ENCODE peak calls at places on chromosomes 6 and 20, in five cellular contexts. X is kidney, T is IMR-90, J is endothelial cell of umbilical vein, G is aorta. F is an unnamed sample. For H3K9me3 and H3K36me3, the result is how much of the 10 kb centered on the place peaks cover.

GRCh38 chr20:46099491-46100287 is 9.9 kb upstream of the NCOA5 start:
- DNase-seq in X (peak), T (no peak), J (peak), G (peak), F (no peak)

GRCh38 chr20:44738779-44739477 is 6.7 kb upstream of the KCNK15 start:
- DNase-seq in X (peak), T (peak), J (peak), G (no peak), F (peak)

GRCh38 chr20:39468703-39469102 is 506.6 kb downstream of the DHX35 start:
- DNase-seq in X (no peak), T (no peak), J (no peak), G (no peak), F (no peak)

GRCh38 chr6:73180718-73181619 is 44.3 kb downstream of the KHDC1L start:
- DNase-seq in X (no peak), T (peak), J (peak), G (no peak), F (peak)

GRCh38 chr6:121780325-121781313 is 345.2 kb downstream of the GJA1 start:
- DNase-seq in X (peak), T (peak), J (no peak), G (peak), F (no peak)

GRCh38 chr20:61601361-61601760 is 349.3 kb downstream of the CDH4 start:
- DNase-seq in X (peak), T (no peak), J (no peak), G (peak), F (no peak)

GRCh38 chr6:29005183-29005885 is at the start of gene ZNF311:
- DNase-seq in X (peak), T (peak), J (peak), G (peak), F (peak)

GRCh38 chr6:3478341-3478740 is 21.5 kb upstream of the SLC22A23 start:
- DNase-seq in X (no peak), T (no peak), J (no peak), G (no peak), F (no peak)

GRCh38 chr20:32574296-32575226 is 10.6 kb downstream of the NOL4L start:
- DNase-seq in X (peak), T (peak), J (peak), G (no peak), F (peak)

GRCh38 chr6:137214931-137215330 is 4.3 kb downstream of the IFNGR1 start:
- DNase-seq in X (no peak), T (no peak), J (no peak), G (no peak), F (no peak)

GRCh38 chr6:38753707-38754106 is 38.6 kb downstream of the DNAH8 start:
- DNase-seq in X (no peak), T (no peak), J (no peak), G (no peak), F (no peak)

GRCh38 chr6:170251776-170252571 is 38.9 kb downstream of the DLL1 start:
- DNase-seq in X (peak), T (no peak), J (no peak), G (peak), F (no peak)

GRCh38 chr6:36196049-36196879 is at the start of gene BRPF3:
- DNase-seq in X (peak), T (peak), J (peak), G (peak), F (peak)

GRCh38 chr6:53066059-53066406 is 829 bp downstream of the FBXO9 start:
- DNase-seq in X (peak), T (peak), J (peak), G (peak), F (peak)

GRCh38 chr6:40075051-40075445 is 140.8 kb upstream of the MOCS1 start:
- DNase-seq in X (no peak), T (no peak), J (no peak), G (no peak), F (no peak)
- H3K27ac ChIP-seq in X (no peak), T (no peak), J (no peak), G (no peak), F (no peak)

GRCh38 chr6:109389650-109390274 is 7.5 kb upstream of the CD164 start:
- DNase-seq in X (no peak), T (peak), J (no peak), G (no peak), F (no peak)
- H3K9me3 ChIP-seq in X (under half), T (under half), J (under half), G (under half), F (under half)

GRCh38 chr6:97203343-97203742 is 79.7 kb downstream of the MMS22L start:
- DNase-seq in X (no peak), T (peak), J (no peak), G (no peak), F (no peak)

GRCh38 chr6:97195117-97195516 is 87.9 kb downstream of the MMS22L start:
- DNase-seq in X (no peak), T (peak), J (peak), G (no peak), F (no peak)

DNA sequence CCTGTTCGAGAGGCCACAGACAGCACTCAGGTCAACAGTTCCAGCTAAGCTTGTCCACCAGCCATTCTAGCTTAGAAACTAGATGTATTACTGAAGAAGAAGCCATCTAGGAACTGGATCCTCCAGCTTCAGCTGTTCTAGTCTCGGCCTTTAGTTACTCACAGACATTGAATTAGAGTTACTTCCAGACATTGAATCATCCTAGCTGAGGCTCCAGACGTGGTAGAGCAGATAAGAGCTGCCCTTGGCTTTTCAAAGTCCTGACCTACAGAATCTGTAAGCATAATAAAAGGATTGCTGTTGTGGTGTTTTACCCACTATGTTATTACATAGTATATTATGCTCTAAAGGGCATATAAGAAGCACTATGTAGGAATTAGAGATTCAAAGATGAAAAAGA is 84.8 kb downstream of the MMS22L start:
- DNase-seq in X (no peak), T (peak), J (no peak), G (no peak), F (no peak)
- H3K36me3 ChIP-seq in X (under half), T (under half), J (under half), G (under half), F (under half)

DNA sequence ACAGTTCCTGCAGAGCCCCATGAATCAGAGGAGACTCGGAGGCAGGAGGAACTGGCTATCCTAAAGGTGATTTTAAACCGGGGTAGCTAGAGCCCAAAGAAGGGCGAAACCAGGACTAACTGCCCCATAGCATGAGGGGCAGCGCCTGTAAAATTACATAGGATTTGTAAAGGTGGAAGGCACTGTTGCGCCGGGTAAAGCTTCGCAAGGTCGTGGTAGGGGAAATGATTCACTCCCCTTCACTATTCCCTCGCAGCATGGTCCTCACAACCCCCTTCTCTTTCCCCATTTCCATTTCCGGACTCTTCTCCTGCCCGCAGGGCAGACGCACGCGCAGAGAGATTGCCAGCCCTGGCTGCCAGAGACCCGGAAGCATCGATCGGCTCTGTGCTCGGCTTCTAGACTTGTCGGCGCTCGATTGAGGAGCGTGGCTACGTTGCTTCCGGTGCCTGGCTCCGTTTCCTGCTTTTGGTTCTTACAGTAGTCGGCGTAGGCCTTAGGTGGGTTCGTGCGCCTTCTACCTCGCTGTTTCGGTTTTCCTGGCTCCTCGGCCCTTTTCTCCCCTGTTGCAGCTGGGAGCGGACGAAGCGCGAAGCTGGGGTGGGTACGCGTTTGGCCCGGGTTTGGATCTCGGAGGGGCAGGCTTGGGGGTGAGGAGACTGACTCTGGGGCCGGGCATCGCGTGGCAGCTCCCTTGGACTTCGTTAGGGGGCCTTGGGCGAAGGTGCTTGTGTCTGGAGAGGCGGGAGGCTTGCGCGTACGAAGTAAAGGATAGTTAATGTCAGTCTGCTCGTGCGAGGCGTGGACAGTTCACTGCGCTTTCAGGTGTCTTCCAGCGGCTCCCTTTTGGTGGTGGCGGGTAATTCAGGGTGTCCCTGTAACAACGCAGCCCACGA is at the start of gene SNRPB2:
- DNase-seq in X (peak), T (peak), J (peak), G (peak), F (peak)
- H3K27ac ChIP-seq in X (peak), T (peak), J (peak), G (peak), F (peak)

DNA sequence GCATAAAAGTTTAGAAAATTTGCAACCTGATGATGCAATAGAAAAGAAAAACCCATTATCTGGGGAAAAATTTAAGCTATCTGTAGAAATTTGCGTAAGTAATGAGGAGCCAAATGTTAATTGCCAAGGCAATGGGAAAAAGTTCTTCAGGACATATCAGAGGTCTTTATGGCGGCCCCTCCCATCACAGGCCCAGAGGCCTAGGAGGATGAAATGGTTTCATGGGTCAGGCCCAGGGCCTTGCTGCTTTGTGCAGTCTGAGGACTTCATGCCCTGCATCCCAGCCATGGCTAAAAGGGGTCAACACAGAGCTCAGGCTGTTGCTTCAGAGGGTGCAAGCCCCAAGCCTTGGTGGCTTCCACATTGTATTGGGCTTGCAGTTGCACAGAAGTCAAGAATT is 582.8 kb downstream of the COL12A1 start:
- DNase-seq in X (no peak), T (no peak), J (no peak), G (no peak), F (no peak)
- H3K9me3 ChIP-seq in X (under half), T (under half), J (under half), G (under half), F (under half)

DNA sequence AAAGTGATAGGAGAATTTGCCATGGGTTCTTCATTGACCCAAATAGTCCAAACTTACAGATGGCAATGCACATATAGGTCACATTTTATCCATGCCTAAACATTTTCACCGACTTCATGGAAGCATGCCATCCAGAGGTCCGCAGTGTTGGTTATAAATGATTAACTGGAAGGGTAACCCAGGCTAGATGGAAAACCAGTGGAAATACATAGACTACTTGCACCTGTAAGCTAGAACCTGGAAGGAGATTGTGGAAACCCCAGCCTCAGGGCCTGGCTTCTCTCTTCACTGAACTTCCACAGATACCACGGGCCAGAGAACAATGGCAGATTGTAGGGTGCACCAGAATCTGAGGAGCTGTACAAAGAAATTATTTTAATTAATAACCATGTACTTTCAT is 103.7 kb upstream of the SYNDIG1 start:
- DNase-seq in X (no peak), T (no peak), J (no peak), G (no peak), F (no peak)
- H3K36me3 ChIP-seq in X (under half), T (under half), J (under half), G (under half), F (under half)

DNA sequence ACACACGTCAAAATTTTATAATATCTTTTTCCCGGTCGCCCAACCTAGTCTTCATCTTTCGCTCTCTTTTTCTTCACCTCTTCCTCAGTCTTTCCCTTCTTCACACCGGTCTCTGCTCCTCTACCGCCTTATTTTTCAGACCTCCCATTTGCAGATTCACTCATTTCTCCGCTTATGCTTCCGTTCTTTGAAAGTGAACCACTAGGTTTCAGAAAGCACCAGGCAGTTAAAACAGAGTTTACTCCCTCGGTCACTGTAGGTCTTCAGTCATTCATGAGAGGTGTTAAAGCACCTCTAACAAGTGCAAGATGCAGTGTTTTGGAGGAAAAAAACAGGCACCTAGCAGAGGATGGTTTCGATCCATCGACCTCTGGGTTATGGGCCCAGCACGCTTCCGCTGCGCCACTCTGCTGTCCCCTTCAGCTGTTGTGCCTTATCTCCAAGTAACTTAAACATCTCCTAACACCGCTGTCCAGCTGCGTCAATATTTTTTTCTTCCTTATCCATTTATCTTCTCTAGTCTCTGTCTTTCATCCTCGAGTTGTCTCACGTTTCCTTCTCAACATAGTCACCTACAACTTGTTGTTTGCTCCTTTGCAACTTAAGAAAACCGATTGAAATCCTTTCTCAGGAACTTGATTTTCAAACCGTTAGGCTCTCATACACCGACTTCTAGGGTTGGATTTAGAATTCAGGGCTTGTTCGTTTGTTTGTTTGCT is 119.7 kb upstream of the ZNF184 start:
- DNase-seq in X (no peak), T (peak), J (peak), G (no peak), F (peak)
- H3K27ac ChIP-seq in X (no peak), T (no peak), J (no peak), G (no peak), F (no peak)

F was measured in CD4-positive, alpha-beta memory T cell.